ENCODE peak calls at places on chromosomes 16 and 17, in nine cellular contexts. One of them, this sample, is unnamed.
A peak's percentile ranks its signal among the peaks of the same experiment; 100 is the strongest.

GRCh38 chr16:592518-593306 is 2.8 kb downstream of the RAB40C start:
- DNase-seq in colonic mucosa: peak; percentile 68
- DNase-seq in fibroblast of lung: peak; percentile 17
- DNase-seq in GM10248: no peak
- DNase-seq in EH: no peak
- DNase-seq in type B pancreatic cell: no peak
- DNase-seq in stimulated activated CD4-positive, alpha-beta T cell treated with anti-CD3 and anti-CD28 coated beads, Interleukin-15, amount 100 ng/mL, for 48 hours: no peak
- DNase-seq in A549: no peak
- DNase-seq in globus pallidus: peak; percentile 44
- DNase-seq in this sample: no peak

GRCh38 chr16:138049-138417 is 440 bp downstream of the NPRL3 start:
- DNase-seq in colonic mucosa: no peak
- DNase-seq in fibroblast of lung: no peak
- DNase-seq in GM10248: peak; percentile 45
- DNase-seq in EH: peak; percentile 20
- DNase-seq in type B pancreatic cell: peak; percentile 76
- DNase-seq in stimulated activated CD4-positive, alpha-beta T cell treated with anti-CD3 and anti-CD28 coated beads, Interleukin-15, amount 100 ng/mL, for 48 hours: peak; percentile 5
- DNase-seq in A549: no peak
- DNase-seq in globus pallidus: no peak
- DNase-seq in this sample: peak; percentile 39

GRCh38 chr16:50309527-50310307 is 43.4 kb downstream of the ADCY7 start:
- DNase-seq in colonic mucosa: no peak
- DNase-seq in fibroblast of lung: no peak
- DNase-seq in GM10248: no peak
- DNase-seq in EH: no peak
- DNase-seq in type B pancreatic cell: peak; percentile 64
- DNase-seq in stimulated activated CD4-positive, alpha-beta T cell treated with anti-CD3 and anti-CD28 coated beads, Interleukin-15, amount 100 ng/mL, for 48 hours: no peak
- DNase-seq in A549: no peak
- DNase-seq in globus pallidus: no peak
- DNase-seq in this sample: no peak

GRCh38 chr17:67378444-67379250 is 1.6 kb downstream of the PITPNC1 start:
- DNase-seq in colonic mucosa: peak; percentile 72
- DNase-seq in fibroblast of lung: peak; percentile 74
- DNase-seq in GM10248: peak; percentile 82
- DNase-seq in EH: peak; percentile 84
- DNase-seq in type B pancreatic cell: peak; percentile 84
- DNase-seq in stimulated activated CD4-positive, alpha-beta T cell treated with anti-CD3 and anti-CD28 coated beads, Interleukin-15, amount 100 ng/mL, for 48 hours: peak; percentile 62
- DNase-seq in A549: peak; percentile 75
- DNase-seq in globus pallidus: peak; percentile 67
- DNase-seq in this sample: peak; percentile 75

GRCh38 chr17:44606658-44607057 is 49.4 kb downstream of the FZD2 start:
- DNase-seq in colonic mucosa: no peak
- DNase-seq in fibroblast of lung: no peak
- DNase-seq in GM10248: no peak
- DNase-seq in EH: no peak
- DNase-seq in type B pancreatic cell: no peak
- DNase-seq in stimulated activated CD4-positive, alpha-beta T cell treated with anti-CD3 and anti-CD28 coated beads, Interleukin-15, amount 100 ng/mL, for 48 hours: no peak
- DNase-seq in A549: no peak
- DNase-seq in globus pallidus: no peak
- DNase-seq in this sample: no peak

GRCh38 chr17:40598021-40598927 is 33.0 kb upstream of the CCR7 start:
- DNase-seq in colonic mucosa: no peak
- DNase-seq in fibroblast of lung: no peak
- DNase-seq in GM10248: no peak
- DNase-seq in EH: no peak
- DNase-seq in type B pancreatic cell: peak; percentile 24
- DNase-seq in stimulated activated CD4-positive, alpha-beta T cell treated with anti-CD3 and anti-CD28 coated beads, Interleukin-15, amount 100 ng/mL, for 48 hours: peak; percentile 79
- DNase-seq in A549: no peak
- DNase-seq in globus pallidus: no peak
- DNase-seq in this sample: peak; percentile 21

GRCh38 chr16:82061861-82062525 is 26.9 kb downstream of the HSD17B2 start:
- DNase-seq in colonic mucosa: no peak
- DNase-seq in fibroblast of lung: peak; percentile 25
- DNase-seq in GM10248: peak; percentile 36
- DNase-seq in EH: peak; percentile 38
- DNase-seq in type B pancreatic cell: no peak
- DNase-seq in stimulated activated CD4-positive, alpha-beta T cell treated with anti-CD3 and anti-CD28 coated beads, Interleukin-15, amount 100 ng/mL, for 48 hours: no peak
- DNase-seq in A549: peak; percentile 57
- DNase-seq in globus pallidus: peak; percentile 1
- DNase-seq in this sample: peak; percentile 67

GRCh38 chr16:83971165-83972130 is 3.4 kb downstream of the NECAB2 start:
- DNase-seq in colonic mucosa: no peak
- DNase-seq in fibroblast of lung: no peak
- DNase-seq in GM10248: no peak
- DNase-seq in EH: no peak
- DNase-seq in type B pancreatic cell: no peak
- DNase-seq in stimulated activated CD4-positive, alpha-beta T cell treated with anti-CD3 and anti-CD28 coated beads, Interleukin-15, amount 100 ng/mL, for 48 hours: no peak
- DNase-seq in A549: no peak
- DNase-seq in globus pallidus: no peak
- DNase-seq in this sample: no peak

GRCh38 chr17:43632231-43632630 is 29.5 kb downstream of the MEOX1 start:
- DNase-seq in colonic mucosa: no peak
- DNase-seq in fibroblast of lung: no peak
- DNase-seq in GM10248: no peak
- DNase-seq in EH: no peak
- DNase-seq in type B pancreatic cell: no peak
- DNase-seq in stimulated activated CD4-positive, alpha-beta T cell treated with anti-CD3 and anti-CD28 coated beads, Interleukin-15, amount 100 ng/mL, for 48 hours: no peak
- DNase-seq in A549: no peak
- DNase-seq in globus pallidus: no peak
- DNase-seq in this sample: no peak

GRCh38 chr17:17758443-17758842 is 77.2 kb downstream of the RAI1 start:
- DNase-seq in colonic mucosa: no peak
- DNase-seq in fibroblast of lung: no peak
- DNase-seq in GM10248: no peak
- DNase-seq in EH: no peak
- DNase-seq in type B pancreatic cell: no peak
- DNase-seq in stimulated activated CD4-positive, alpha-beta T cell treated with anti-CD3 and anti-CD28 coated beads, Interleukin-15, amount 100 ng/mL, for 48 hours: no peak
- DNase-seq in A549: no peak
- DNase-seq in globus pallidus: no peak
- DNase-seq in this sample: no peak

GRCh38 chr16:10678655-10679054 is 16.1 kb downstream of the TEKT5 start:
- DNase-seq in colonic mucosa: no peak
- DNase-seq in fibroblast of lung: no peak
- DNase-seq in GM10248: no peak
- DNase-seq in EH: no peak
- DNase-seq in type B pancreatic cell: no peak
- DNase-seq in stimulated activated CD4-positive, alpha-beta T cell treated with anti-CD3 and anti-CD28 coated beads, Interleukin-15, amount 100 ng/mL, for 48 hours: no peak
- DNase-seq in A549: no peak
- DNase-seq in globus pallidus: no peak
- DNase-seq in this sample: no peak

GRCh38 chr16:30581462-30581861 is 4.0 kb downstream of the ZNF785 start:
- DNase-seq in colonic mucosa: no peak
- DNase-seq in fibroblast of lung: no peak
- DNase-seq in GM10248: no peak
- DNase-seq in EH: no peak
- DNase-seq in type B pancreatic cell: no peak
- DNase-seq in stimulated activated CD4-positive, alpha-beta T cell treated with anti-CD3 and anti-CD28 coated beads, Interleukin-15, amount 100 ng/mL, for 48 hours: no peak
- DNase-seq in A549: no peak
- DNase-seq in globus pallidus: no peak
- DNase-seq in this sample: no peak

GRCh38 chr17:69059458-69060205 is 1.1 kb downstream of the ABCA9 start:
- DNase-seq in colonic mucosa: no peak
- DNase-seq in fibroblast of lung: no peak
- DNase-seq in GM10248: no peak
- DNase-seq in EH: no peak
- DNase-seq in type B pancreatic cell: no peak
- DNase-seq in stimulated activated CD4-positive, alpha-beta T cell treated with anti-CD3 and anti-CD28 coated beads, Interleukin-15, amount 100 ng/mL, for 48 hours: no peak
- DNase-seq in A549: no peak
- DNase-seq in globus pallidus: no peak
- DNase-seq in this sample: no peak